ENCODE peak calls at places on chromosomes 16 and 17, in four cellular contexts. Q is RWPE2, O is fibroblast of mammary gland, E is AG04450. B is an unnamed sample.
A peak's percentile ranks its signal among the peaks of the same experiment; 100 is the strongest.

GRCh38 chr17:31195305-31195704 is 100.5 kb downstream of the NF1 start:
- DNase-seq in Q (no peak), E (no peak), O (no peak), B (no peak)

GRCh38 chr16:72424776-72425175 is 252.8 kb upstream of the PMFBP1 start:
- DNase-seq in O (no peak), E (no peak), Q (no peak), B (no peak)

GRCh38 chr17:38357488-38358123 is 6.0 kb downstream of the SOCS7 start:
- DNase-seq in Q (no peak), O (peak; percentile 15), E (no peak), B (no peak)

GRCh38 chr16:19810817-19811731 is 73.6 kb downstream of the GPRC5B start:
- DNase-seq in O (peak; percentile 77), Q (no peak), E (peak; percentile 77), B (no peak)

GRCh38 chr16:797120-797420 is 3.5 kb downstream of the GNG13 start:
- DNase-seq in E (no peak), Q (no peak), O (no peak), B (no peak)

GRCh38 chr16:53821957-53822625 is 118.1 kb downstream of the FTO start:
- DNase-seq in Q (no peak), O (peak; percentile 77), E (peak; percentile 44), B (no peak)

GRCh38 chr17:40726919-40727318 is 23.4 kb upstream of the KRT24 start:
- DNase-seq in E (no peak), O (peak; percentile 25), Q (no peak), B (no peak)

GRCh38 chr17:21418446-21419298 is 42.5 kb downstream of the KCNJ12 start:
- DNase-seq in Q (no peak), E (no peak), O (no peak), B (no peak)

GRCh38 chr16:80731915-80732314 is 72.5 kb downstream of the CDYL2 start:
- DNase-seq in E (no peak), O (no peak), Q (no peak), B (no peak)

GRCh38 chr17:31475378-31476162 is 84.1 kb downstream of the RAB11FIP4 start:
- DNase-seq in E (no peak), O (no peak), Q (no peak), B (no peak)

GRCh38 chr17:46742539-46743270 is 75.8 kb downstream of the WNT3 start:
- DNase-seq in O (peak; percentile 96), Q (peak; percentile 94), E (peak; percentile 39), B (no peak)

GRCh38 chr17:67867591-67867990 is 42.3 kb downstream of the BPTF start:
- DNase-seq in Q (no peak), O (no peak), E (no peak), B (no peak)

GRCh38 chr17:63579633-63580032 is 21.1 kb upstream of the TACO1 start:
- DNase-seq in O (no peak), Q (no peak), E (no peak), B (no peak)

GRCh38 chr17:32277284-32277683 is 11.7 kb downstream of the RHBDL3 start:
- DNase-seq in O (peak; percentile 38), E (no peak), Q (no peak), B (no peak)

GRCh38 chr16:60922920-60923319 is 1113.3 kb downstream of the CDH8 start:
- DNase-seq in Q (no peak), E (no peak), O (no peak), B (no peak)

GRCh38 chr16:60230666-60231065 is 1496.5 kb upstream of the GOT2 start:
- DNase-seq in Q (no peak), O (no peak), E (no peak), B (no peak)

GRCh38 chr17:6893382-6894205 is 62.1 kb upstream of the TEKT1 start:
- DNase-seq in O (no peak), Q (no peak), E (no peak), B (no peak)

GRCh38 chr17:6894206-6894528 is 62.6 kb upstream of the TEKT1 start:
- DNase-seq in O (peak; percentile 30), Q (no peak), E (no peak), B (no peak)
- TF ChIP-seq CTCF in O (peak; percentile 60), Q (no peak), E (peak; percentile 36), B (peak; percentile 28)

DNA sequence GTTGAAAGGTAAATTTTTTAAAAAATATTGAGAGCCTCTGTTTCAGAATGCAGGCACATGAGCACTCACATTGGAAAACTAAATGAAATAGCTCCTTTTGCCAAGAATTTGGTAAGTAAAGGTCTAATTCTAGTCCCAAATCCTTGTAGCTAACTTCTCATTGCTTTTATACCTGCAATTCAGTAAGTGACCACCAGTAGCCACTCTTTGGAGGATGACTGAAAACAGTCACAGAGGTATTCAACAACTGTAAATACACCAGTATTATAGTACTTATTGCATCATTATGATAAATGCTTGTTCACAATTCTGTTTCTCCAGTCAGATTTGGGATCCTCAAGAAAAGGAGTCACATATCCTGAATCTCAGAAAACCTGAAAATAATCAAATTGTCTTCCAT is 562.4 kb upstream of the CDH11 start:
- DNase-seq in Q (no peak), E (no peak), O (no peak), B (no peak)
- TF ChIP-seq CTCF in Q (no peak), E (peak; percentile 18), O (peak; percentile 30), B (peak; percentile 58)

DNA sequence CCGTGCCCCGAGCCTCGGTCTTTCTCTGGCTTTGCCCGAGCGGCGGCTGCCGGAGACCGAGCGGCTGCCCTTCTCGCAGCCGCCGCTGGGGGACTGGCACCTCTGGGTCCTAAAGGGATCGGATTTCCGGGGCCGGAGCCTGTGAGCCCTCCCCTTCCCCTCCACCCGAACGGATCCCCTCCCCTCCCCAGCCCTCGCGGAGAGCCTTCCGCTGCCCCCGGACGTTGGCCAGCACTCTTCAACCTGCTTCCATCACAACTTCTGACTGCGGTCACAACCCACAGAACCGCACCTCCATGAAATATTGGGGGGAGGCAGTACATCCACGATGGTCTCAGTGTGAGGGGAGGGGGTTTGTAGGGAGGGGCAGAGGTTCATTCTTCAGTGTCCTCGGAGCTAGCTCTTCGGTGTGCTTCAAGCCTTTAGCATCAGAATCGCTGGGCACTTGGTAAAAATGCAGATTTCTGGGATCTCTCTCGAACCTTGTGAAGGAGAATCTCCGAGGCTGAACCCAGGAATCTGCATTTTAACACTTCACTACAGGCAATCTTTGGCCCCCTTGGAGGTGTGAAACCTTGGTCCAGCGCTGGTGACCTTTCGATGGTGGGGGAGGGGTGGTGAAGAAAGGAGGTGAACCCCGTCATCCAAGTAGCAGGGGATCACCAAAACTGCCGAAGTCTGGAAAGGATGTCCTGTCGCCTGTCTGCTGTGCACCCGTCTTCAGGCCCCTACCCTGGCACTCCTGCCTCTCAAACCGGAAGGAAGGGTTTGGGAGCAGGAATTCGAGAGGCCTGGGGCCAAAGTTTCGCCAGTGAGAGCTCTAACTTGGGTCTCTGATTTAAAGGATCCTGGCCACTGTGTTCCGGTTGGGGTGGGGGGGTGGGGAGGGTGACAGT is 812 bp upstream of the PPP1R9B start:
- DNase-seq in E (peak; percentile 69), Q (peak; percentile 94), O (peak; percentile 84), B (peak; percentile 96)
- TF ChIP-seq CTCF in E (peak; percentile 69), Q (peak; percentile 54), O (peak; percentile 53), B (peak; percentile 75)

GRCh38 chr16:67028555-67029248 is at the start of gene CBFB:
- DNase-seq in Q (peak; percentile 92), O (peak; percentile 88), E (peak; percentile 57), B (peak; percentile 95)
- TF ChIP-seq CTCF in Q (no peak), O (no peak), E (peak; percentile 11), B (peak; percentile 24)

GRCh38 chr16:30658731-30659506 is 688 bp downstream of the FBRS start:
- DNase-seq in Q (no peak), O (peak; percentile 95), E (peak; percentile 96), B (no peak)
- TF ChIP-seq CTCF in Q (peak; percentile 10), O (no peak), E (no peak), B (peak; percentile 68)

GRCh38 chr17:48952904-48953303 is 8.3 kb upstream of the SNF8 start:
- DNase-seq in O (no peak), E (no peak), Q (no peak), B (no peak)

GRCh38 chr17:48951572-48951971 is 6.9 kb upstream of the SNF8 start:
- DNase-seq in O (no peak), E (no peak), Q (no peak), B (no peak)

DNA sequence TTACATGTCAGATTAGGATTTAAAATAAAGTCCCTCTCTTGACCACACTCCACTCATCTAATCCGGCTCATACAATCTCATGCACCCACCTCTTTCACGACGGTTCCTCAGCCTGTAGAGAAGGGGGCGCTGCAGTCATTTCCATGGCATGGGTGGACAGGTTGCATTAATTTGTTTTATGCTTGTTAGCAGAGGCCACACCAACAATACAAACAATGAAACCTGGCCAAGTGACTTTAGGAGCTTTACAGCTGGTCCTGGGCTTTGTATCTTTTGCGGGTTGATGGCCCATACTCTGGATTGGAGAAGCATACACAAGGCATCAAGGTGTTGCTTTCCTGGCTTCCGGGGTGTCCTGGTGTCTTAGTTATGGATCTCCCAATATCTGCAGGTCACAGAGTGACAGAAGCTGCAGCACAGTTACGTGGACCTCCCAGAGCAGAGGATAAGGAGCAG is 9.7 kb upstream of the SNF8 start:
- DNase-seq in Q (no peak), O (peak; percentile 65), E (no peak), B (no peak)
- TF ChIP-seq CTCF in Q (peak; percentile 61), O (peak; percentile 87), E (peak; percentile 67), B (peak; percentile 73)

DNA sequence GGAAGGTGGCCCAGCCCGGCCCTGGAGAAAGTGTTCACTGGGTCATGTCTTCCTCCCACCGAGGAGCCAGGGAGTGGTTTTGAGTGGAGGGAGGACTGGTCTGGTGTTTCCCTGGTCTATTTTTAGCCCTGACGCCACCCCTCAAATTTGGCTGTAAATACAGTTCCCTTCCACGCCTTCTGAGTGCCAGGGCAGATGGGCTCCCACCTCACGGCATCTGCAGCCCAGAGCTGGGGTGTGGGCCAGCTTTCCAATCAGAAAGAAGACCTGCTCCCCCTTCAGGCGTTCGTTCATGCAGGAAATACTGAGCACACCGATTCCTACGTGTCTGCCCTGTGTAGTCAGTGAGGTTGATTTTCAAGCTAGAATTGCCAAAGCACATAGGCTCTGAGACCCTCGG is 53.7 kb downstream of the SNX20 start:
- DNase-seq in E (no peak), O (peak; percentile 21), Q (no peak), B (no peak)
- TF ChIP-seq CTCF in E (peak; percentile 22), O (peak; percentile 15), Q (no peak), B (peak; percentile 50)

GRCh38 chr17:82835122-82835521 is 4.7 kb downstream of the ZNF750 start:
- DNase-seq in Q (peak; percentile 28), E (no peak), O (no peak), B (peak; percentile 52)

GRCh38 chr17:82838386-82839063 is 1.3 kb downstream of the ZNF750 start:
- DNase-seq in E (no peak), O (peak; percentile 43), Q (peak; percentile 20), B (peak; percentile 10)

GRCh38 chr17:82836823-82837357 is 2.9 kb downstream of the ZNF750 start:
- DNase-seq in Q (peak; percentile 18), E (no peak), O (peak; percentile 71), B (peak; percentile 15)

GRCh38 chr17:82837586-82838320 is 2.1 kb downstream of the ZNF750 start:
- DNase-seq in E (no peak), Q (peak; percentile 38), O (no peak), B (peak; percentile 42)

GRCh38 chr17:82835766-82836512 is 3.9 kb downstream of the ZNF750 start:
- DNase-seq in E (no peak), Q (peak; percentile 99), O (no peak), B (peak; percentile 67)
- TF ChIP-seq CTCF in E (no peak), Q (no peak), O (no peak), B (no peak)

B was measured in chondrocyte.